ENCODE peak calls at places on chromosome 2, in five cellular contexts. U, W, S, O and Y are unnamed samples.

GRCh38 chr2:12203528-12203927 is 457.1 kb downstream of the LPIN1 start:
- DNase-seq in U (no peak), W (no peak), S (no peak), O (no peak), Y (no peak)

GRCh38 chr2:24365051-24365450 is 4.7 kb upstream of the ITSN2 start:
- DNase-seq in U (peak; percentile 95), W (peak; percentile 90), S (peak; percentile 86), O (no peak), Y (peak; percentile 9)

GRCh38 chr2:60479226-60480088 is 74.0 kb downstream of the BCL11A start:
- DNase-seq in U (no peak), W (no peak), S (no peak), O (no peak), Y (no peak)

GRCh38 chr2:240926516-240927389 is 20.6 kb downstream of the CROCC2 start:
- DNase-seq in U (peak; percentile 68), W (peak; percentile 50), S (no peak), O (no peak), Y (no peak)

GRCh38 chr2:147989809-147990403 is 30.6 kb downstream of the ORC4 start:
- DNase-seq in U (no peak), W (no peak), S (peak; percentile 13), O (peak; percentile 68), Y (no peak)

GRCh38 chr2:54279385-54279784 is 23.4 kb upstream of the TSPYL6 start:
- DNase-seq in U (no peak), W (no peak), S (no peak), O (no peak), Y (no peak)

GRCh38 chr2:12168354-12169059 is 422.1 kb downstream of the LPIN1 start:
- DNase-seq in U (no peak), W (no peak), S (no peak), O (no peak), Y (no peak)

GRCh38 chr2:23414876-23415275 is 29.9 kb downstream of the KLHL29 start:
- DNase-seq in U (no peak), W (no peak), S (no peak), O (peak; percentile 72), Y (no peak)

GRCh38 chr2:36394804-36395203 is 39.2 kb downstream of the CRIM1 start:
- DNase-seq in U (no peak), W (no peak), S (no peak), O (no peak), Y (no peak)

GRCh38 chr2:162013514-162014205 is 60.4 kb downstream of the DPP4 start:
- DNase-seq in U (no peak), W (no peak), S (no peak), O (no peak), Y (no peak)

GRCh38 chr2:27509326-27509725 is 12.7 kb downstream of the GCKR start:
- DNase-seq in U (no peak), W (no peak), S (peak; percentile 88), O (no peak), Y (no peak)

GRCh38 chr2:55871637-55872036 is 51.9 kb downstream of the EFEMP1 start:
- DNase-seq in U (no peak), W (no peak), S (no peak), O (no peak), Y (no peak)

GRCh38 chr2:88481937-88482336 is 29.4 kb upstream of the FOXI3 start:
- DNase-seq in U (no peak), W (no peak), S (no peak), O (no peak), Y (no peak)

GRCh38 chr2:210399440-210400041 is 77.0 kb downstream of the LANCL1 start:
- DNase-seq in U (no peak), W (no peak), S (no peak), O (peak; percentile 16), Y (no peak)

GRCh38 chr2:59083075-59083792 is 842.1 kb upstream of the FANCL start:
- DNase-seq in U (no peak), W (no peak), S (no peak), O (no peak), Y (no peak)

GRCh38 chr2:99810241-99810640 is 320.4 kb upstream of the REV1 start:
- DNase-seq in U (no peak), W (no peak), S (no peak), O (no peak), Y (no peak)

GRCh38 chr2:84958135-84959044 is 12.6 kb upstream of the KCMF1 start:
- DNase-seq in U (no peak), W (no peak), S (peak; percentile 83), O (peak; percentile 87), Y (no peak)

GRCh38 chr2:15049096-15049993 is 416.8 kb downstream of the LRATD1 start:
- DNase-seq in U (no peak), W (no peak), S (no peak), O (no peak), Y (no peak)

GRCh38 chr2:174059178-174059874 is 94.2 kb upstream of the SP3 start:
- DNase-seq in U (no peak), W (no peak), S (no peak), O (peak; percentile 89), Y (no peak)

GRCh38 chr2:236572482-236572881 is 2.9 kb downstream of the ACKR3 start:
- DNase-seq in U (peak; percentile 82), W (peak; percentile 68), S (peak; percentile 54), O (peak; percentile 28), Y (no peak)

GRCh38 chr2:114061566-114062098 is 171.7 kb downstream of the ACTR3 start:
- DNase-seq in U (no peak), W (no peak), S (no peak), O (no peak), Y (no peak)

GRCh38 chr2:213818436-213818835 is 534.2 kb downstream of the SPAG16 start:
- DNase-seq in U (no peak), W (no peak), S (no peak), O (no peak), Y (no peak)

GRCh38 chr2:233124449-233125080 is 64.4 kb downstream of the INPP5D start:
- DNase-seq in U (no peak), W (no peak), S (no peak), O (no peak), Y (peak; percentile 44)
- H3K27ac ChIP-seq in U (no peak overlapping the region), W (no peak overlapping the region), S (no peak overlapping the region), O (no peak overlapping the region), Y (peak overlapping the region; percentile 26)

GRCh38 chr2:216344206-216344957 is 27.9 kb downstream of the MARCHF4 start:
- DNase-seq in U (no peak), W (no peak), S (no peak), O (no peak), Y (no peak)
- H3K27ac ChIP-seq in U (no peak overlapping the region), W (no peak overlapping the region), S (no peak overlapping the region), O (no peak overlapping the region), Y (no peak overlapping the region)

DNA sequence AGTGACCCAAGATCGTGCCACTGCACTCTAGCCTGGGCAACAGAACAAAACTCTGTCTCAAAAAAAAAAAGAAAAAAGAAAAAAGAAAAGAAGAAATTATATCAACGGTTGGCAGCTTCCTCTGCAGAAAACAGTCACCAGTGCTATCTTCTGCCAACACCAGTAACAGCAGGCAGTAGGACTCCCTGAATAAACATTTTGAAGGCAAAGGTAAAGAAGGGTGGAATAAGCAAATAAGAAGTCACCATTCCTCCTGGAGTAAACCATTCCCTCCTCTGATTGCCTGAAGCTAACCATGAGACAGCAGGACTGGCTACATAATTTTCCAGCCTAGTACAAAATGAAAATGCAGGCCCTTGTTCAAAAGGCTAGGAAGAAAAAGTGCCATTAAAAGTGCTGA is 9.0 kb upstream of the RNF103 start:
- DNase-seq in U (no peak), W (no peak), S (no peak), O (no peak), Y (no peak)
- H3K27ac ChIP-seq in U (no peak overlapping the region), W (no peak overlapping the region), S (no peak overlapping the region), O (no peak overlapping the region), Y (no peak overlapping the region)

DNA sequence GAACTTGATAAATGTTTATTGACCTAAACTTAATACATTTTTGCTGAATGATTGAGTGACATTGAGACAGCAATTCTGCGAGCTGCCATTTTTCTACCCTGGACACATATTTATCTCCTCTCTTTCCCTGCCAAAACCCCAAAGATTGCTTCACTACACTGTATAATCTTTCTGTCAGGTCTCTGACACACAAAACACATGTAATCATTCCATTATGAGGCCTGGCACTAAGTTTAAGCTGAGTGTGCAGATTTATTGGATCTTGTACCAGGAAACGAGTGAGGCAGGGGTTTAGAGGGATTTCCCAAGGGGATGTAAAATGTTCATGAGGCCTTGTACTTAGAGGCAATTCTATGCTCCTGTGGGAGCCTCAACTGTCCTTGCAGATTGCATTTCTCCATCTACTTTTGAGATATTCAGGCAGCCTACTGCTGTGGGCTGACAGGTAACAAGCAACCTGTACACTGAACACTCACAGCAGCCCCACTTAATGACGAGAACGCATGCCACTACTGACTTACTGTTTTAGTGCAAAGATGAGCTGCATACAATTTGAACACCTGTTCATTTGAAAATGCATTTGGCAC is 13.7 kb upstream of the OSR1 start:
- DNase-seq in U (no peak), W (no peak), S (no peak), O (no peak), Y (no peak)
- H3K27ac ChIP-seq in U (no peak overlapping the region), W (no peak overlapping the region), S (no peak overlapping the region), O (no peak overlapping the region), Y (no peak overlapping the region)